ENCODE peak calls at places on chromosomes 7 and 10, in four cellular contexts. K is A549, X is cardiac fibroblast, C is OCI-LY7. D is an unnamed sample.
A peak's percentile ranks its signal among the peaks of the same experiment; 100 is the strongest.

GRCh38 chr7:85104432-85105205 is 82.2 kb downstream of the SEMA3D start:
- DNase-seq in K (no peak), X (peak; percentile 63), C (no peak), D (peak; percentile 28)

GRCh38 chr10:30857803-30858202 is 173.9 kb downstream of the ZNF438 start:
- DNase-seq in X (peak; percentile 99), C (no peak), K (no peak), D (peak; percentile 59)

GRCh38 chr7:151409555-151410404 is at the start of gene WDR86:
- DNase-seq in X (no peak), K (no peak), C (no peak), D (no peak)

GRCh38 chr10:1406976-1407945 is 330.1 kb downstream of the ADARB2 start:
- DNase-seq in C (no peak), K (no peak), X (no peak), D (no peak)

GRCh38 chr7:44998153-44998871 is 1.7 kb upstream of the CCM2 start:
- DNase-seq in C (no peak), K (no peak), X (no peak), D (no peak)

GRCh38 chr7:26782501-26782900 is 81.9 kb downstream of the SKAP2 start:
- DNase-seq in X (no peak), K (no peak), C (no peak), D (no peak)

GRCh38 chr7:35975851-35976454 is 175.1 kb downstream of the SEPTIN7 start:
- DNase-seq in X (peak; percentile 89), K (peak; percentile 84), C (peak; percentile 81), D (peak; percentile 77)

GRCh38 chr7:31311465-31312074 is 29.0 kb downstream of the NEUROD6 start:
- DNase-seq in C (no peak), K (no peak), X (no peak), D (no peak)

GRCh38 chr7:76073335-76073990 is 25.6 kb downstream of the MDH2 start:
- DNase-seq in X (no peak), K (no peak), C (no peak), D (no peak)

GRCh38 chr7:131424219-131424822 is 96.6 kb downstream of the MKLN1 start:
- DNase-seq in C (peak; percentile 64), X (peak; percentile 69), K (peak; percentile 51), D (peak; percentile 59)

GRCh38 chr10:71262027-71262426 is 49.7 kb downstream of the UNC5B start:
- DNase-seq in C (no peak), X (no peak), K (no peak), D (no peak)

GRCh38 chr7:83486957-83487356 is 162.0 kb downstream of the SEMA3E start:
- DNase-seq in K (no peak), X (no peak), C (no peak), D (no peak)

GRCh38 chr7:155803418-155804376 is 8.6 kb downstream of the SHH start:
- DNase-seq in K (peak; percentile 64), C (no peak), X (no peak), D (no peak)

GRCh38 chr10:63554666-63555065 is 33.5 kb downstream of the REEP3 start:
- DNase-seq in X (peak; percentile 82), C (peak; percentile 12), K (no peak), D (peak; percentile 90)

GRCh38 chr10:94002156-94002555 is 8.4 kb downstream of the PLCE1 start:
- DNase-seq in C (no peak), K (no peak), X (no peak), D (no peak)

GRCh38 chr10:107165007-107165406 is 501 bp upstream of the SORCS1 start:
- DNase-seq in K (no peak), X (no peak), C (no peak), D (no peak)

GRCh38 chr7:94087664-94088352 is 83.7 kb upstream of the BET1 start:
- DNase-seq in C (peak; percentile 83), K (peak; percentile 72), X (peak; percentile 88), D (peak; percentile 87)

GRCh38 chr10:96124230-96125141 is 5.6 kb upstream of the ZNF518A start:
- DNase-seq in K (peak; percentile 80), X (peak; percentile 70), C (peak; percentile 64), D (peak; percentile 81)

GRCh38 chr7:124440081-124440480 is 325.5 kb downstream of the GPR37 start:
- DNase-seq in X (no peak), K (no peak), C (no peak), D (no peak)

GRCh38 chr7:98240961-98241673 is 10.9 kb downstream of the TECPR1 start:
- DNase-seq in X (peak; percentile 53), C (peak; percentile 66), K (peak; percentile 51), D (peak; percentile 53)

GRCh38 chr7:25831901-25832411 is 320.0 kb upstream of the NFE2L3 start:
- DNase-seq in X (no peak), C (no peak), K (no peak), D (peak; percentile 73)

GRCh38 chr7:1302936-1303335 is 70.3 kb downstream of the UNCX start:
- DNase-seq in C (no peak), K (no peak), X (no peak), D (no peak)

GRCh38 chr10:110353244-110354119 is 48.8 kb upstream of the SMNDC1 start:
- DNase-seq in C (peak; percentile 14), X (peak; percentile 72), K (peak; percentile 80), D (peak; percentile 95)

GRCh38 chr10:121516483-121516882 is 81.8 kb downstream of the FGFR2 start:
- DNase-seq in X (no peak), C (no peak), K (no peak), D (no peak)

D was measured in mesenchymal stem cell.